ENCODE peak calls at places on chromosome 19, in seven cellular contexts. T, X, R, S, D, U and I are unnamed samples.

GRCh38 chr19:850221-850978 is 1.7 kb upstream of the ELANE start:
- DNase-seq in T (peak), X (peak), R (peak), S (peak), D (no peak), U (peak), I (no peak)

GRCh38 chr19:13981467-13981866 is 24.7 kb downstream of the RFX1 start:
- DNase-seq in T (no peak), X (no peak), R (no peak), S (no peak), D (no peak), U (peak), I (no peak)

GRCh38 chr19:703651-704446 is 4.9 kb upstream of the PALM start:
- DNase-seq in T (peak), X (peak), R (peak), S (peak), D (peak), U (peak), I (no peak)

GRCh38 chr19:52963229-52963760 is 614 bp upstream of the ZNF816 start:
- DNase-seq in T (no peak), X (peak), R (peak), S (peak), D (no peak), U (peak), I (no peak)

GRCh38 chr19:8487137-8487851 is 15.1 kb downstream of the PRAM1 start:
- DNase-seq in T (no peak), X (no peak), R (no peak), S (peak), D (no peak), U (peak), I (no peak)

GRCh38 chr19:46080561-46080960 is 39.8 kb upstream of the IGFL4 start:
- DNase-seq in T (peak), X (peak), R (peak), S (no peak), D (no peak), U (no peak), I (no peak)

GRCh38 chr19:16382775-16383543 is 58.3 kb downstream of the KLF2 start:
- DNase-seq in T (peak), X (peak), R (peak), S (peak), D (peak), U (peak), I (no peak)

GRCh38 chr19:30555075-30555787 is 183.0 kb downstream of the ZNF536 start:
- DNase-seq in T (no peak), X (no peak), R (no peak), S (peak), D (no peak), U (peak), I (no peak)

GRCh38 chr19:46416077-46416709 is 2.8 kb upstream of the CCDC8 start:
- DNase-seq in T (peak), X (peak), R (peak), S (peak), D (no peak), U (peak), I (no peak)

GRCh38 chr19:35451278-35452096 is 3.4 kb downstream of the FFAR2 start:
- DNase-seq in T (no peak), X (no peak), R (no peak), S (no peak), D (no peak), U (no peak), I (no peak)

GRCh38 chr19:51083181-51083580 is 494 bp upstream of the KLK14 start:
- DNase-seq in T (no peak), X (no peak), R (no peak), S (no peak), D (no peak), U (no peak), I (no peak)

GRCh38 chr19:55958356-55958755 is 10.7 kb downstream of the NLRP8 start:
- DNase-seq in T (no peak), X (no peak), R (peak), S (no peak), D (no peak), U (no peak), I (no peak)

GRCh38 chr19:7907544-7907943 is 3.9 kb downstream of the MAP2K7 start:
- DNase-seq in T (no peak), X (no peak), R (no peak), S (no peak), D (no peak), U (no peak), I (no peak)

GRCh38 chr19:29823581-29824330 is 12.0 kb downstream of the CCNE1 start:
- DNase-seq in T (no peak), X (no peak), R (no peak), S (peak), D (no peak), U (no peak), I (no peak)

GRCh38 chr19:34976611-34977010 is 12.6 kb upstream of the ZNF792 start:
- DNase-seq in T (no peak), X (no peak), R (no peak), S (no peak), D (no peak), U (no peak), I (no peak)

GRCh38 chr19:771332-771785 is 20.4 kb downstream of the MISP start:
- DNase-seq in T (peak), X (peak), R (no peak), S (no peak), D (no peak), U (no peak), I (no peak)

GRCh38 chr19:30365121-30365800 is 6.9 kb upstream of the ZNF536 start:
- DNase-seq in T (no peak), X (no peak), R (no peak), S (no peak), D (no peak), U (no peak), I (no peak)

DNA sequence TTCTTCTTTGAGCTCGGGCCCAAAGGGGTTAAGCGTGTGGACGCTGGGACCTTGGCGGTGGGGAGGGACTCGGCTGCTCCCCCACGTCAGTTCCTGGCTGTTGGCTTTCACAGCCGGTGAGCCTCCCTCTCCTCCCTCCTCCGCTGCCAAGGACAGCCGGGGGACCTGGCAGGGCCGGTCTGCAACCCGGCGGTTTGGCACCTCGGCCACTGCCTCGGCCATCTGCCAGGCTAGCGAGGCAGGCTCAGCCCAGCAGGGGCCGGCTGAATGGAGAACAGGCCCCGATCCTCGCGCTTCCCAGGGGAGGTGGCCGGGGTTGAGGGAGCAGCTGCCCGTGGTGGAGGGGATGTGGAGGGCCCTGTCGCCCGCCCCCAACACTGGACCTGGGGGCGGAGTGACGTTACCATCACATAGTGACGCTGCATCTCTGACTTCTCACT is 5.0 kb downstream of the TLE5 start:
- DNase-seq in T (no peak), X (peak), R (peak), S (peak), D (no peak), U (no peak), I (no peak)
- TF ChIP-seq CTCF in T (no peak), X (peak), R (no peak), S (no peak), D (no peak), U (no peak), I (no peak)

DNA sequence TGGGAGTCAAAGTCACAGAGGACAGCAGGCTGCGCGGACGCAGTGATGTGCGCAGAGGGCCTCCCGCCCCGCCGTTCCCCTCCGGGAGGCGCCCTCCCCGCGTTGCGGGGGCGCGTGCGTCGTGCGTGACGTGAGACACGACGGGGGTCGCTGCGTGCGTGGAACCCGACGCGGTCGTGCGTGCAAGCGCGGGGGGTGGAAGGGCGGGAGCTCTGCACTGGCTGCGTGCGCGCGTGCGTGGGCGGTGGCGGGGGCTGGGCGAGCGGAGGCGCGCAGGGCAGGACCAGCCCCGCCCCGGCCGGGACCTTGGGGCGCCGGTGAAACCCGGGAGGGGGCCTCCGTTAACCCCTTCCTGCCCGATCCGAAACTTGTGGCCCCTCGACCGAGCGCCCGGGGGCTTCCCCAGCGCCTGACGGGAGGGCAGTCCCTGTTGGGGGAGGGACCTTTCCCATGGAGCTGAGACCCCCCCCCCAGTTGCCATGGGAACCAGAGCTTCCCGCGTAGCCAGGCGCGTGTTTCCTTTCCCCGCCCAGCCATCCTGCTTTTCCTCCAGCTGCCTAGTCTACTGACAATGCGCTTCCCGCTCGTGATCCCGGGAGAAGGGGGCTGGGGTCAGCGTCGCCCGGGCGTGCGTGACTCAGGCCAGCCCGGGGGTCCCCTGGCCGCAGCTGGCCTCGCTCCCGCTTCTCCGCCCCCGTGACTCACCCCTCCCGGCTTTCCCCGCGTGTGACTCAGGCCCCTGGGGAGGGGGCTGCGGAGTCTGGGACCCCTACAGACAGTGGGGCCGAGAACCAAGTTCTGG is 7.3 kb upstream of the HOOK2 start:
- DNase-seq in T (peak), X (peak), R (peak), S (peak), D (no peak), U (peak), I (no peak)
- TF ChIP-seq POLR2A in T (peak), X (peak), R (peak), S (peak), D (no peak), U (peak), I (peak)

GRCh38 chr19:6772028-6772865 is at the start of gene VAV1:
- DNase-seq in T (no peak), X (no peak), R (no peak), S (peak), D (no peak), U (peak), I (no peak)
- TF ChIP-seq CTCF in T (no peak), X (no peak), R (no peak), S (peak), D (peak), U (no peak), I (no peak)

GRCh38 chr19:10895363-10895762 is 24.0 kb downstream of the CARM1 start:
- DNase-seq in T (no peak), X (no peak), R (no peak), S (no peak), D (no peak), U (no peak), I (no peak)

GRCh38 chr19:10896851-10897526 is 25.6 kb downstream of the CARM1 start:
- DNase-seq in T (peak), X (no peak), R (no peak), S (no peak), D (no peak), U (no peak), I (no peak)

GRCh38 chr19:10895920-10896319 is 24.6 kb downstream of the CARM1 start:
- DNase-seq in T (no peak), X (no peak), R (no peak), S (no peak), D (no peak), U (no peak), I (no peak)

GRCh38 chr19:10892256-10892655 is 20.9 kb downstream of the CARM1 start:
- DNase-seq in T (no peak), X (no peak), R (no peak), S (no peak), D (no peak), U (no peak), I (no peak)

GRCh38 chr19:10894911-10895213 is 23.5 kb downstream of the CARM1 start:
- DNase-seq in T (no peak), X (no peak), R (no peak), S (no peak), D (no peak), U (no peak), I (no peak)
- TF ChIP-seq POLR2A in T (no peak), X (no peak), R (no peak), S (no peak), D (no peak), U (no peak), I (no peak)

DNA sequence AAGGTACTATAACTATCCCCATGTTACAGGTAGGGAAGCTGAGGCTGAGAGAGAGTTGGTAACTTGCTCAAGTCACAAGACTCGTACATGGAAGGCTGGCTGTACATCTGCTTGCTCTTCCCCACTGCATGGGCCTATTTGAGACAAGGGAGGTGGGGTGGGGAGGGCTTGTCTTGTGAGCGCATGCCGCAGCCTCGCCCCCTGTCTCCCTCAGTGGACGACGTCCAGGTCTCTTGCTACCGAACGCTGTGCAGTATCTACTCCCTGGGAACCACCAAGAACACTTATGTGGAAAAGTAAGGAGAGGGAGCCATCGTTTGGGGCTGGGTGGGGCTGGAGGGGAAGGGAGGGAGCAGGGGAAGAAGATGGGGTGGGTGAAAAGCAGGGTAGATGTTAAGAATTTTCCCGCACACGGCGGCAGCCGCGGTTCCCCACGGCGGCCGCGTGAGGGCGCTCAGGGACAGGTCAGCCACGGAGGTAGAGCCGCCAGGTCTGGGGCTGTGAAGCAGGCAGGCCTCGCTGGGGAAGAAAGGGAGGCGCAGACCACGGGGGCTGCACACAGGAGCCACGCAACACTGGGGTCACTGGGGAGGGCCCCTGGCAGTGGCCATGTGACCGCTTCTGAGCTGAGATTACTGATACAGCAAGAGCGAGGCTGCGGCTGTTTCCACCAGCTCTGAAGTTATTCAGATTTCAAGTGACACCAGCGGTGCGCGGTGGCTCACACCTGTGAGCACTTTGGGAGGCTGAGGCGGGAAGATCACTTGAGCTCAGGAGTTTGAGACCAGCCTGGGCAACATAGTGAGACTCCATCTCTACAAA is 81.5 kb downstream of the RYR1 start:
- DNase-seq in T (peak), X (peak), R (peak), S (peak), D (peak), U (peak), I (no peak)
- TF ChIP-seq CTCF in T (peak), X (peak), R (peak), S (peak), D (peak), U (peak), I (peak)

GRCh38 chr19:44907613-44908012 is 2.0 kb downstream of the APOE start:
- DNase-seq in T (no peak), X (no peak), R (no peak), S (no peak), D (no peak), U (no peak), I (no peak)

GRCh38 chr19:44903216-44903601 is 2.4 kb upstream of the APOE start:
- DNase-seq in T (no peak), X (no peak), R (no peak), S (no peak), D (no peak), U (no peak), I (no peak)

GRCh38 chr19:44904426-44904994 is 1.1 kb upstream of the APOE start:
- DNase-seq in T (no peak), X (peak), R (no peak), S (no peak), D (peak), U (no peak), I (no peak)

GRCh38 chr19:44903602-44904425 is 1.8 kb upstream of the APOE start:
- DNase-seq in T (peak), X (peak), R (peak), S (peak), D (peak), U (peak), I (no peak)

DNA sequence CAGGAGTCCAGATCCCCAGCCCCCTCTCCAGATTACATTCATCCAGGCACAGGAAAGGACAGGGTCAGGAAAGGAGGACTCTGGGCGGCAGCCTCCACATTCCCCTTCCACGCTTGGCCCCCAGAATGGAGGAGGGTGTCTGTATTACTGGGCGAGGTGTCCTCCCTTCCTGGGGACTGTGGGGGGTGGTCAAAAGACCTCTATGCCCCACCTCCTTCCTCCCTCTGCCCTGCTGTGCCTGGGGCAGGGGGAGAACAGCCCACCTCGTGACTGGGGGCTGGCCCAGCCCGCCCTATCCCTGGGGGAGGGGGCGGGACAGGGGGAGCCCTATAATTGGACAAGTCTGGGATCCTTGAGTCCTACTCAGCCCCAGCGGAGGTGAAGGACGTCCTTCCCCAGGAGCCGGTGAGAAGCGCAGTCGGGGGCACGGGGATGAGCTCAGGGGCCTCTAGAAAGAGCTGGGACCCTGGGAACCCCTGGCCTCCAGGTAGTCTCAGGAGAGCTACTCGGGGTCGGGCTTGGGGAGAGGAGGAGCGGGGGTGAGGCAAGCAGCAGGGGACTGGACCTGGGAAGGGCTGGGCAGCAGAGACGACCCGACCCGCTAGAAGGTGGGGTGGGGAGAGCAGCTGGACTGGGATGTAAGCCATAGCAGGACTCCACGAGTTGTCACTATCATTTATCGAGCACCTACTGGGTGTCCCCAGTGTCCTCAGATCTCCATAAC is at the start of gene APOE:
- DNase-seq in T (no peak), X (peak), R (no peak), S (no peak), D (peak), U (no peak), I (no peak)
- TF ChIP-seq POLR2A in T (peak), X (peak), R (no peak), S (no peak), D (no peak), U (no peak), I (no peak)

GRCh38 chr19:40263440-40264313 is 21.5 kb downstream of the AKT2 start:
- DNase-seq in T (no peak), X (no peak), R (no peak), S (no peak), D (no peak), U (no peak), I (no peak)
- TF ChIP-seq CTCF in T (no peak), X (no peak), R (no peak), S (no peak), D (no peak), U (no peak), I (no peak)

GRCh38 chr19:9818734-9819589 is at the start of gene FBXL12:
- DNase-seq in T (peak), X (peak), R (peak), S (peak), D (peak), U (peak), I (peak)
- TF ChIP-seq POLR2A in T (peak), X (peak), R (peak), S (no peak), D (no peak), U (peak), I (peak)

DNA sequence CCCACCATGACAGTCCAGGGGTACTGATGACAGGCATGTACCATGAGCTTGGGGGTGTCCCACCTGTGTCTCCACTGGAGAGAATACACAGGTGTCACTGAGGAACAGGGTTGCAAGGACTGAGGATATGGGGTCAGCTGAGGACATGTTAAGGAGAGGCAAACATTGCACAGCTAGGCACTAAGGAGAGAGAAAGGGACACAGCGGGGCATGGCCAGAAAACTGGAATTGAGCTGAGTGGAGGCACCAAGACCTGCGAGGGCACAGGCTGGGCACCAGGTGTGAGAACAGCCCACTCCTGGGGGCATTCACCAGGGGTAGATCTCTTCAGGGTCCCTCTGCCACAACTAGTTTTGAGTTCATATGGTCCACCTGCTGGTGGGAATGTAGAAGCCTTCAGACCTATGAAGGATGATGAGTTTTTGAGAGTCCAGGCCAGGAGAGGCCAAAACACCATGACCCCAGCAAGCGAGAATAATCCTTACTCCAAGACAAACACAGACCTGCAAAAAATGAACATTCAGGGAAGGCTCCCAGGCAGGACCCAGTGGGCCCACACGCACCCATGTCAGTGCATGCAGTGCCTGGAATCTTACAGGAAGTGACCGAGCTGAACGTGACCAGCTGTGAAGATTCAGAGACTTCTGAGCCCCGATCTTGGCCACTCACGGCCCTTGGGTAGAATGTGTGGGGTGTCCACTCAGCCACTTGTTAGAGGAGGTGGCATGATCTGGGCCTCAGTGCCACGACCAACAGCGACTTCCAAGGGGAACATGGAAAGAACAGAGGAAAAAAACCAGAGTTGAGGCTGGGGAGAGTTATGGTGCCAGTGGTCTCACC is 1.4 kb upstream of the ZNF584 start:
- DNase-seq in T (no peak), X (no peak), R (no peak), S (no peak), D (no peak), U (no peak), I (no peak)
- TF ChIP-seq CTCF in T (peak), X (no peak), R (no peak), S (no peak), D (no peak), U (no peak), I (no peak)